ENCODE peak calls at places on chromosomes 1 and 21, in ten cellular contexts. A, J, E, D, V, X, R, P, M and Q are unnamed samples.

GRCh38 chr1:110118636-110119396 is 6.6 kb downstream of the UBL4B start:
- DNase-seq in M (peak), A (no peak), V (peak), J (no peak), R (no peak), P (no peak), E (no peak), X (no peak), D (no peak), Q (no peak)

GRCh38 chr1:161119017-161119378 is 1.1 kb downstream of the NIT1 start:
- DNase-seq in R (no peak), J (peak), M (no peak), E (no peak), A (no peak), P (no peak), D (peak), X (no peak), V (peak), Q (no peak)

GRCh38 chr1:212979340-212980122 is 29.2 kb downstream of the VASH2 start:
- DNase-seq in V (peak), D (no peak), E (no peak), M (no peak), J (no peak), R (no peak), X (no peak), P (no peak), A (no peak), Q (no peak)

GRCh38 chr1:71414229-71414628 is 333.4 kb upstream of the ZRANB2 start:
- DNase-seq in D (no peak), M (no peak), R (no peak), J (no peak), V (no peak), P (peak), A (peak), E (no peak), X (no peak), Q (no peak)

GRCh38 chr21:33651965-33652680 is 9.8 kb downstream of the ITSN1 start:
- DNase-seq in D (no peak), E (no peak), R (peak), M (no peak), V (no peak), J (no peak), X (no peak), A (no peak), P (no peak), Q (no peak)

GRCh38 chr1:112579801-112580510 is 39.0 kb downstream of the ST7L start:
- DNase-seq in D (no peak), V (no peak), M (no peak), A (no peak), R (no peak), E (no peak), X (no peak), P (no peak), J (no peak), Q (no peak)

GRCh38 chr1:44484155-44484688 is 79.2 kb downstream of the RNF220 start:
- DNase-seq in J (no peak), X (peak), P (no peak), R (no peak), E (no peak), V (peak), M (no peak), D (peak), A (no peak), Q (no peak)

GRCh38 chr21:38814126-38815059 is 8.7 kb downstream of the ETS2 start:
- DNase-seq in A (no peak), P (no peak), J (no peak), D (no peak), V (no peak), R (no peak), X (no peak), M (no peak), E (no peak), Q (no peak)

GRCh38 chr1:91499904-91500755 is 521 bp upstream of the CDC7 start:
- DNase-seq in J (no peak), D (no peak), V (no peak), M (no peak), A (peak), P (no peak), E (no peak), R (no peak), X (no peak), Q (no peak)

GRCh38 chr1:178389441-178389840 is 107.3 kb downstream of the CLEC20A start:
- DNase-seq in R (no peak), D (no peak), M (no peak), X (no peak), E (no peak), V (no peak), A (no peak), J (no peak), P (no peak), Q (no peak)

GRCh38 chr1:51627672-51628071 is 10.8 kb downstream of the OSBPL9 start:
- DNase-seq in X (peak), E (no peak), A (no peak), P (peak), J (no peak), D (no peak), V (no peak), M (no peak), R (peak), Q (no peak)

GRCh38 chr1:235050911-235051360 is 77.7 kb downstream of the TOMM20 start:
- DNase-seq in D (peak), X (no peak), R (no peak), E (no peak), M (no peak), J (no peak), A (no peak), P (no peak), V (peak), Q (peak)

GRCh38 chr1:208497866-208498541 is 253.8 kb upstream of the PLXNA2 start:
- DNase-seq in J (no peak), R (no peak), P (no peak), X (no peak), V (no peak), E (no peak), D (no peak), M (no peak), A (no peak), Q (no peak)

GRCh38 chr21:36429672-36430546 is 44.7 kb downstream of the CHAF1B start:
- DNase-seq in V (peak), M (peak), E (peak), D (peak), P (no peak), X (peak), R (peak), J (peak), A (peak), Q (peak)

GRCh38 chr21:41632748-41633475 is 125.0 kb upstream of the TMPRSS2 start:
- DNase-seq in E (no peak), D (no peak), M (no peak), V (no peak), X (no peak), J (no peak), R (no peak), P (no peak), A (no peak), Q (peak)

GRCh38 chr1:89262643-89263042 is 10.0 kb downstream of the GBP5 start:
- DNase-seq in E (no peak), A (no peak), R (no peak), X (no peak), J (no peak), V (no peak), D (no peak), M (no peak), P (no peak), Q (no peak)

GRCh38 chr1:22041505-22041904 is 11.0 kb upstream of the CDC42 start:
- DNase-seq in J (no peak), R (no peak), X (no peak), A (no peak), P (no peak), V (no peak), D (no peak), M (peak), E (no peak), Q (no peak)

GRCh38 chr1:228163776-228164534 is 1.6 kb upstream of the IBA57 start:
- DNase-seq in R (no peak), A (no peak), V (no peak), E (no peak), X (no peak), P (no peak), M (peak), J (no peak), D (no peak), Q (no peak)

GRCh38 chr21:44579056-44579832 is 1.2 kb downstream of the KRTAP10-5 start:
- DNase-seq in M (peak), P (no peak), A (no peak), D (no peak), V (no peak), R (no peak), E (no peak), J (no peak), X (no peak), Q (peak)

GRCh38 chr1:98340511-98340910 is 321.0 kb upstream of the SNX7 start:
- DNase-seq in A (no peak), X (no peak), V (no peak), D (no peak), E (no peak), M (no peak), P (no peak), R (no peak), J (no peak), Q (no peak)

GRCh38 chr1:175250027-175250426 is 57.5 kb upstream of the KIAA0040 start:
- DNase-seq in R (no peak), V (no peak), P (no peak), J (no peak), E (no peak), A (no peak), X (no peak), M (no peak), D (no peak), Q (no peak)

GRCh38 chr1:233722212-233722979 is 108.5 kb downstream of the KCNK1 start:
- DNase-seq in M (no peak), V (no peak), P (no peak), J (no peak), X (no peak), A (no peak), D (peak), E (no peak), R (peak), Q (no peak)

GRCh38 chr1:209162651-209163050 is 420.9 kb upstream of the CAMK1G start:
- DNase-seq in J (no peak), E (no peak), M (no peak), V (no peak), R (no peak), A (no peak), X (no peak), D (no peak), P (no peak), Q (no peak)

GRCh38 chr1:99503276-99503747 is 142.6 kb upstream of the PALMD start:
- DNase-seq in V (no peak), A (no peak), R (peak), J (no peak), E (no peak), P (no peak), X (no peak), D (peak), M (no peak), Q (no peak)

GRCh38 chr1:202791102-202791747 is 17.0 kb downstream of the KDM5B start:
- DNase-seq in P (no peak), J (no peak), V (no peak), D (no peak), A (no peak), R (no peak), M (no peak), E (no peak), X (no peak), Q (no peak)

GRCh38 chr1:157470276-157470675 is 82.0 kb downstream of the FCRL5 start:
- DNase-seq in P (no peak), R (no peak), V (no peak), D (no peak), E (no peak), X (no peak), J (no peak), M (no peak), A (peak), Q (no peak)

GRCh38 chr1:119870917-119871486 is 25.3 kb downstream of the ADAM30 start:
- DNase-seq in V (peak), E (peak), J (peak), D (peak), X (peak), P (peak), A (peak), R (peak), M (peak), Q (peak)

GRCh38 chr1:31955917-31956736 is 18.0 kb upstream of the PTP4A2 start:
- DNase-seq in J (peak), X (peak), E (peak), M (peak), V (peak), A (peak), R (peak), D (peak), P (no peak), Q (peak)

GRCh38 chr1:153608089-153608672 is 4.8 kb downstream of the S100A16 start:
- DNase-seq in E (no peak), A (no peak), D (no peak), J (no peak), V (no peak), R (no peak), P (no peak), M (peak), X (no peak), Q (no peak)

GRCh38 chr1:209590405-209590804 is 6.9 kb downstream of the CAMK1G start:
- DNase-seq in E (no peak), M (no peak), J (no peak), R (peak), V (no peak), D (no peak), A (no peak), P (no peak), X (no peak), Q (no peak)

GRCh38 chr1:232978827-232979226 is 28.4 kb downstream of the NTPCR start:
- DNase-seq in D (no peak), X (no peak), V (no peak), R (no peak), P (no peak), M (no peak), A (no peak), J (no peak), E (no peak), Q (no peak)

GRCh38 chr1:188070848-188071247 is 1242.1 kb downstream of the PLA2G4A start:
- DNase-seq in V (no peak), X (no peak), R (no peak), M (no peak), E (no peak), A (no peak), D (no peak), J (no peak), P (no peak), Q (no peak)

GRCh38 chr1:80982831-80983230 is 817.9 kb upstream of the ADGRL2 start:
- DNase-seq in X (no peak), A (no peak), P (no peak), D (no peak), J (no peak), V (no peak), M (no peak), R (no peak), E (no peak), Q (no peak)

GRCh38 chr1:218817747-218818146 is 355.9 kb upstream of the LYPLAL1 start:
- DNase-seq in P (no peak), A (no peak), J (no peak), R (peak), D (no peak), V (no peak), M (no peak), X (no peak), E (no peak), Q (no peak)